ENCODE peak calls at places on chromosomes 2 and 18, in six cellular contexts. P is GM12864, I is dorsolateral prefrontal cortex, W is heart left ventricle, H is fibroblast of lung, X is AG04449. E is an unnamed sample.

GRCh38 chr2:240250985-240251847 is 110.8 kb upstream of the OTOS start:
- DNase-seq in X (no peak), W (peak), H (peak), I (peak), P (no peak), E (peak)

GRCh38 chr2:236772220-236772837 is 202.7 kb downstream of the ACKR3 start:
- DNase-seq in W (no peak), H (no peak), X (no peak), P (no peak), I (no peak), E (peak)

GRCh38 chr18:35267809-35268208 is 22.2 kb downstream of the ZSCAN30 start:
- DNase-seq in W (no peak), H (no peak), X (no peak), P (no peak), I (no peak), E (no peak)

GRCh38 chr2:18435425-18436037 is 124.9 kb downstream of the RDH14 start:
- DNase-seq in X (no peak), I (no peak), W (no peak), H (peak), P (peak), E (peak)

GRCh38 chr2:143936758-143937562 is 583.0 kb downstream of the ZEB2 start:
- DNase-seq in I (peak), H (peak), W (peak), X (no peak), P (no peak), E (no peak)

GRCh38 chr2:71746946-71747501 is 293.7 kb downstream of the DYSF start:
- DNase-seq in X (no peak), P (no peak), I (no peak), H (peak), W (no peak), E (peak)

GRCh38 chr2:113013336-113013661 is 8.0 kb downstream of the IL36A start:
- DNase-seq in X (no peak), W (no peak), P (no peak), H (no peak), I (no peak), E (no peak)

GRCh38 chr2:98084869-98085238 is 2.1 kb upstream of the VWA3B start:
- DNase-seq in P (no peak), X (no peak), I (no peak), W (no peak), H (no peak), E (no peak)

GRCh38 chr18:34965108-34965507 is 76.1 kb upstream of the MAPRE2 start:
- DNase-seq in W (no peak), I (no peak), H (no peak), P (no peak), X (no peak), E (no peak)

GRCh38 chr18:44852818-44853217 is 172.1 kb downstream of the SETBP1 start:
- DNase-seq in P (no peak), W (no peak), I (no peak), H (no peak), X (no peak), E (peak)

GRCh38 chr2:232571026-232571474 is 20.6 kb downstream of the EIF4E2 start:
- DNase-seq in W (no peak), X (no peak), H (no peak), I (no peak), P (no peak), E (no peak)

GRCh38 chr2:167294775-167295140 is 406.5 kb downstream of the XIRP2 start:
- DNase-seq in W (no peak), H (no peak), X (no peak), I (no peak), P (no peak), E (peak)

GRCh38 chr18:3688682-3689081 is 238.7 kb downstream of the TGIF1 start:
- DNase-seq in H (peak), W (no peak), X (peak), I (no peak), P (no peak), E (no peak)

GRCh38 chr2:45169339-45170190 is 160.3 kb upstream of the SIX2 start:
- DNase-seq in W (no peak), H (no peak), P (no peak), X (no peak), I (no peak), E (peak)

GRCh38 chr2:170848587-170848986 is 31.9 kb downstream of the GAD1 start:
- DNase-seq in P (no peak), X (peak), I (no peak), H (peak), W (no peak), E (no peak)

GRCh38 chr2:109447251-109447661 is 166.5 kb downstream of the SEPTIN10 start:
- DNase-seq in I (no peak), X (peak), H (peak), P (no peak), W (no peak), E (no peak)

GRCh38 chr2:238159676-238160205 is 971 bp downstream of the ERFE start:
- DNase-seq in H (no peak), P (no peak), X (no peak), I (no peak), W (no peak), E (no peak)
- H3K4me3 ChIP-seq in H (peak), P (no peak), X (peak), I (no peak), W (no peak), E (peak)

GRCh38 chr2:185215497-185215896 is 523.1 kb upstream of the FSIP2 start:
- DNase-seq in X (no peak), P (no peak), W (no peak), H (no peak), I (no peak), E (peak)
- TF ChIP-seq CTCF in X (no peak), P (peak), W (no peak), H (no peak), I (no peak), E (peak)

GRCh38 chr2:134765987-134766386 is 47.2 kb upstream of the TMEM163 start:
- DNase-seq in H (no peak), I (no peak), P (no peak), W (no peak), X (no peak), E (no peak)

GRCh38 chr2:134762508-134762907 is 43.7 kb upstream of the TMEM163 start:
- DNase-seq in H (peak), W (no peak), I (peak), P (no peak), X (no peak), E (no peak)

GRCh38 chr2:134764164-134764563 is 45.4 kb upstream of the TMEM163 start:
- DNase-seq in P (no peak), W (no peak), X (no peak), H (peak), I (no peak), E (no peak)

GRCh38 chr2:134763164-134763710 is 44.4 kb upstream of the TMEM163 start:
- DNase-seq in H (no peak), X (no peak), I (no peak), W (no peak), P (no peak), E (no peak)

GRCh38 chr2:134766583-134766982 is 47.8 kb upstream of the TMEM163 start:
- DNase-seq in H (no peak), X (no peak), P (no peak), I (no peak), W (no peak), E (no peak)
- H3K4me3 ChIP-seq in H (no peak), X (no peak), P (no peak), I (no peak), W (no peak), E (no peak)

GRCh38 chr2:217947341-217948316 is 55.2 kb downstream of the TNS1 start:
- DNase-seq in H (no peak), I (no peak), W (no peak), X (no peak), P (no peak), E (no peak)
- TF ChIP-seq CTCF in H (no peak), I (no peak), W (no peak), X (no peak), P (no peak), E (no peak)

DNA sequence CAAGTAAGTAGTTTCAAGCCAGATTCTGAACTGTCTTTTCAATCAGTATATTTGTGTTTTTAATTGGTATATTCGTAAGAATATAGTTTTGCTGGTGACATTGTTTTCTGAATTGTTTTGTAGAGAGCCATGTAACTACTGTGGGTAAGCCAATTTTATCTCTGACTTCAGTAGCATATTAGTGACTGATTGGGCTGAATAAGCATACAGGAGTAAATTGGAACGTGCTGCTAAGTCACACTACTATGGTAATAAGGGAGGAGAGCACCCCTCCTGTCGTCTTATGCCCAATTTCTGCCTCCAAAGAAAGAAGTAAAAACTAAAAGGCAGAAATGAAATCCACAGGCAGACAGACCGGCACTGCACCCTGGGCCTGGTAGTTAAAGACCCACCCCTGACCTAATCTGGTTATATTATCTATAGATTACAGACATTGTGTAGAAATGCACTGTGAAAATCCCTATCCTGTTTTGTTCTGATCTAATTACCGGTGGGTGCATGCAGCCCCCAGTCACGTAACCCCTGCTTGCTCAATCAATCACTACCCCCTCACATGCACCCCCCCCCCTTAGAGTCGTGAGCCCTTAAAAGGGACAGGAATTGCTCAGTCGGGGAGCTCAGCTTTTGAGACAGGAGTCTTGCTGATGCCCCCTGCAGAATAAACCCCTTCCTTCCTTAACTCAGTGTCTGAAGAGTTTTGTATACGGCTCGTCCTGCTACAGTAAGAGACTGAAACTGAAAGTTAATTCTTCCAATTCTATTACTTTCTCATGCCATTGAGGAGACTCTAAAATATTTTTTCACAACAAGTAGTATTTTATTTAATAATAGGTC is 166.9 kb downstream of the ZNF804A start:
- DNase-seq in H (no peak), X (no peak), P (no peak), W (no peak), I (no peak), E (peak)
- H3K4me3 ChIP-seq in H (no peak), X (no peak), P (no peak), W (no peak), I (peak), E (peak)